ENCODE peak calls at places on chromosome 5, in seven cellular contexts. One of them, this sample, is unnamed.

GRCh38 chr5:134289509-134290113 is 63.7 kb upstream of the PPP2CA start:
- DNase-seq in colonic mucosa: peak
- DNase-seq in activated CD4-positive, alpha-beta T cell treated with anti-CD3 and anti-CD28 coated beads, Interleukin-2, amount 50 U/mL, for 1 hour: peak
- DNase-seq in anterior cingulate cortex: no peak
- DNase-seq in activated T-cell treated with anti-CD3 and anti-CD28 coated beads for 1 hour: peak
- DNase-seq in NCI-H524: peak
- DNase-seq in Caki2: peak
- DNase-seq in this sample: peak

GRCh38 chr5:176658817-176659216 is 11.5 kb downstream of the TSPAN17 start:
- DNase-seq in NCI-H524: no peak
- DNase-seq in Caki2: peak
- DNase-seq in colonic mucosa: peak
- DNase-seq in activated T-cell treated with anti-CD3 and anti-CD28 coated beads for 1 hour: no peak
- DNase-seq in anterior cingulate cortex: no peak
- DNase-seq in activated CD4-positive, alpha-beta T cell treated with anti-CD3 and anti-CD28 coated beads, Interleukin-2, amount 50 U/mL, for 1 hour: no peak
- DNase-seq in this sample: no peak

GRCh38 chr5:149325166-149325735 is 20.0 kb upstream of the GRPEL2 start:
- DNase-seq in activated T-cell treated with anti-CD3 and anti-CD28 coated beads for 1 hour: no peak
- DNase-seq in Caki2: no peak
- DNase-seq in activated CD4-positive, alpha-beta T cell treated with anti-CD3 and anti-CD28 coated beads, Interleukin-2, amount 50 U/mL, for 1 hour: no peak
- DNase-seq in anterior cingulate cortex: no peak
- DNase-seq in colonic mucosa: no peak
- DNase-seq in NCI-H524: no peak
- DNase-seq in this sample: no peak

GRCh38 chr5:126972062-126972895 is 58.1 kb downstream of the MARCHF3 start:
- DNase-seq in activated T-cell treated with anti-CD3 and anti-CD28 coated beads for 1 hour: peak
- DNase-seq in activated CD4-positive, alpha-beta T cell treated with anti-CD3 and anti-CD28 coated beads, Interleukin-2, amount 50 U/mL, for 1 hour: no peak
- DNase-seq in anterior cingulate cortex: no peak
- DNase-seq in colonic mucosa: peak
- DNase-seq in Caki2: no peak
- DNase-seq in NCI-H524: no peak
- DNase-seq in this sample: peak

GRCh38 chr5:96070625-96071246 is 109.1 kb upstream of the ELL2 start:
- DNase-seq in Caki2: no peak
- DNase-seq in activated T-cell treated with anti-CD3 and anti-CD28 coated beads for 1 hour: no peak
- DNase-seq in anterior cingulate cortex: no peak
- DNase-seq in NCI-H524: no peak
- DNase-seq in colonic mucosa: no peak
- DNase-seq in activated CD4-positive, alpha-beta T cell treated with anti-CD3 and anti-CD28 coated beads, Interleukin-2, amount 50 U/mL, for 1 hour: no peak
- DNase-seq in this sample: no peak

GRCh38 chr5:80156156-80156555 is 99.7 kb downstream of the SERINC5 start:
- DNase-seq in colonic mucosa: no peak
- DNase-seq in anterior cingulate cortex: no peak
- DNase-seq in NCI-H524: no peak
- DNase-seq in Caki2: no peak
- DNase-seq in activated T-cell treated with anti-CD3 and anti-CD28 coated beads for 1 hour: no peak
- DNase-seq in activated CD4-positive, alpha-beta T cell treated with anti-CD3 and anti-CD28 coated beads, Interleukin-2, amount 50 U/mL, for 1 hour: no peak
- DNase-seq in this sample: no peak

GRCh38 chr5:178237431-178238312 is 5.1 kb upstream of the PHYKPL start:
- DNase-seq in colonic mucosa: peak
- DNase-seq in activated T-cell treated with anti-CD3 and anti-CD28 coated beads for 1 hour: no peak
- DNase-seq in activated CD4-positive, alpha-beta T cell treated with anti-CD3 and anti-CD28 coated beads, Interleukin-2, amount 50 U/mL, for 1 hour: no peak
- DNase-seq in NCI-H524: no peak
- DNase-seq in anterior cingulate cortex: no peak
- DNase-seq in Caki2: no peak
- DNase-seq in this sample: no peak

GRCh38 chr5:126514159-126515141 is 80.6 kb downstream of the ALDH7A1 start:
- DNase-seq in activated CD4-positive, alpha-beta T cell treated with anti-CD3 and anti-CD28 coated beads, Interleukin-2, amount 50 U/mL, for 1 hour: no peak
- DNase-seq in activated T-cell treated with anti-CD3 and anti-CD28 coated beads for 1 hour: no peak
- DNase-seq in anterior cingulate cortex: no peak
- DNase-seq in colonic mucosa: no peak
- DNase-seq in Caki2: no peak
- DNase-seq in NCI-H524: no peak
- DNase-seq in this sample: no peak

GRCh38 chr5:39427633-39428032 is 2.9 kb upstream of the DAB2 start:
- DNase-seq in activated CD4-positive, alpha-beta T cell treated with anti-CD3 and anti-CD28 coated beads, Interleukin-2, amount 50 U/mL, for 1 hour: no peak
- DNase-seq in anterior cingulate cortex: no peak
- DNase-seq in NCI-H524: no peak
- DNase-seq in Caki2: no peak
- DNase-seq in colonic mucosa: no peak
- DNase-seq in activated T-cell treated with anti-CD3 and anti-CD28 coated beads for 1 hour: no peak
- DNase-seq in this sample: no peak

GRCh38 chr5:32308951-32309350 is 3.8 kb downstream of the MTMR12 start:
- DNase-seq in activated CD4-positive, alpha-beta T cell treated with anti-CD3 and anti-CD28 coated beads, Interleukin-2, amount 50 U/mL, for 1 hour: no peak
- DNase-seq in anterior cingulate cortex: no peak
- DNase-seq in colonic mucosa: no peak
- DNase-seq in activated T-cell treated with anti-CD3 and anti-CD28 coated beads for 1 hour: no peak
- DNase-seq in NCI-H524: no peak
- DNase-seq in Caki2: no peak
- DNase-seq in this sample: no peak

GRCh38 chr5:153031326-153031725 is 459.1 kb upstream of the GRIA1 start:
- DNase-seq in colonic mucosa: no peak
- DNase-seq in Caki2: no peak
- DNase-seq in activated CD4-positive, alpha-beta T cell treated with anti-CD3 and anti-CD28 coated beads, Interleukin-2, amount 50 U/mL, for 1 hour: no peak
- DNase-seq in NCI-H524: no peak
- DNase-seq in anterior cingulate cortex: no peak
- DNase-seq in activated T-cell treated with anti-CD3 and anti-CD28 coated beads for 1 hour: no peak
- DNase-seq in this sample: no peak

GRCh38 chr5:6801236-6801635 is 88.0 kb downstream of the TENT4A start:
- DNase-seq in activated CD4-positive, alpha-beta T cell treated with anti-CD3 and anti-CD28 coated beads, Interleukin-2, amount 50 U/mL, for 1 hour: no peak
- DNase-seq in anterior cingulate cortex: no peak
- DNase-seq in activated T-cell treated with anti-CD3 and anti-CD28 coated beads for 1 hour: no peak
- DNase-seq in Caki2: no peak
- DNase-seq in NCI-H524: no peak
- DNase-seq in colonic mucosa: no peak
- DNase-seq in this sample: no peak

GRCh38 chr5:386432-387341 is 56.3 kb upstream of the EXOC3 start:
- DNase-seq in colonic mucosa: peak
- DNase-seq in activated T-cell treated with anti-CD3 and anti-CD28 coated beads for 1 hour: no peak
- DNase-seq in activated CD4-positive, alpha-beta T cell treated with anti-CD3 and anti-CD28 coated beads, Interleukin-2, amount 50 U/mL, for 1 hour: no peak
- DNase-seq in anterior cingulate cortex: no peak
- DNase-seq in Caki2: no peak
- DNase-seq in NCI-H524: no peak
- DNase-seq in this sample: no peak

GRCh38 chr5:67246108-67246507 is 49.5 kb upstream of the CD180 start:
- DNase-seq in Caki2: peak
- DNase-seq in anterior cingulate cortex: no peak
- DNase-seq in activated CD4-positive, alpha-beta T cell treated with anti-CD3 and anti-CD28 coated beads, Interleukin-2, amount 50 U/mL, for 1 hour: no peak
- DNase-seq in activated T-cell treated with anti-CD3 and anti-CD28 coated beads for 1 hour: no peak
- DNase-seq in NCI-H524: peak
- DNase-seq in colonic mucosa: peak
- DNase-seq in this sample: peak

GRCh38 chr5:148805323-148806290 is 20.8 kb upstream of the ADRB2 start:
- DNase-seq in colonic mucosa: no peak
- DNase-seq in anterior cingulate cortex: no peak
- DNase-seq in NCI-H524: peak
- DNase-seq in activated T-cell treated with anti-CD3 and anti-CD28 coated beads for 1 hour: no peak
- DNase-seq in Caki2: peak
- DNase-seq in activated CD4-positive, alpha-beta T cell treated with anti-CD3 and anti-CD28 coated beads, Interleukin-2, amount 50 U/mL, for 1 hour: no peak
- DNase-seq in this sample: no peak

GRCh38 chr5:166083183-166083959 is 2208.1 kb upstream of the WWC1 start:
- DNase-seq in activated CD4-positive, alpha-beta T cell treated with anti-CD3 and anti-CD28 coated beads, Interleukin-2, amount 50 U/mL, for 1 hour: no peak
- DNase-seq in colonic mucosa: no peak
- DNase-seq in NCI-H524: peak
- DNase-seq in anterior cingulate cortex: no peak
- DNase-seq in activated T-cell treated with anti-CD3 and anti-CD28 coated beads for 1 hour: no peak
- DNase-seq in Caki2: no peak
- DNase-seq in this sample: no peak

GRCh38 chr5:171342362-171343111 is 33.5 kb downstream of the TLX3 start:
- DNase-seq in activated CD4-positive, alpha-beta T cell treated with anti-CD3 and anti-CD28 coated beads, Interleukin-2, amount 50 U/mL, for 1 hour: no peak
- DNase-seq in NCI-H524: peak
- DNase-seq in activated T-cell treated with anti-CD3 and anti-CD28 coated beads for 1 hour: no peak
- DNase-seq in colonic mucosa: peak
- DNase-seq in Caki2: peak
- DNase-seq in anterior cingulate cortex: no peak
- DNase-seq in this sample: peak

GRCh38 chr5:142151436-142152382 is 43.1 kb downstream of the NDFIP1 start:
- DNase-seq in Caki2: peak
- DNase-seq in NCI-H524: peak
- DNase-seq in activated CD4-positive, alpha-beta T cell treated with anti-CD3 and anti-CD28 coated beads, Interleukin-2, amount 50 U/mL, for 1 hour: peak
- DNase-seq in activated T-cell treated with anti-CD3 and anti-CD28 coated beads for 1 hour: peak
- DNase-seq in anterior cingulate cortex: no peak
- DNase-seq in colonic mucosa: peak
- DNase-seq in this sample: peak

GRCh38 chr5:119554597-119554996 is 74.8 kb upstream of the FAM170A start:
- DNase-seq in activated CD4-positive, alpha-beta T cell treated with anti-CD3 and anti-CD28 coated beads, Interleukin-2, amount 50 U/mL, for 1 hour: no peak
- DNase-seq in NCI-H524: no peak
- DNase-seq in anterior cingulate cortex: no peak
- DNase-seq in Caki2: no peak
- DNase-seq in colonic mucosa: no peak
- DNase-seq in activated T-cell treated with anti-CD3 and anti-CD28 coated beads for 1 hour: no peak
- DNase-seq in this sample: no peak

GRCh38 chr5:128228506-128228905 is 144.9 kb downstream of the SLC12A2 start:
- DNase-seq in anterior cingulate cortex: no peak
- DNase-seq in Caki2: peak
- DNase-seq in NCI-H524: no peak
- DNase-seq in activated CD4-positive, alpha-beta T cell treated with anti-CD3 and anti-CD28 coated beads, Interleukin-2, amount 50 U/mL, for 1 hour: no peak
- DNase-seq in colonic mucosa: no peak
- DNase-seq in activated T-cell treated with anti-CD3 and anti-CD28 coated beads for 1 hour: no peak
- DNase-seq in this sample: no peak

GRCh38 chr5:172284275-172284971 is 859 bp upstream of the UBTD2 start:
- DNase-seq in activated CD4-positive, alpha-beta T cell treated with anti-CD3 and anti-CD28 coated beads, Interleukin-2, amount 50 U/mL, for 1 hour: no peak
- DNase-seq in Caki2: no peak
- DNase-seq in activated T-cell treated with anti-CD3 and anti-CD28 coated beads for 1 hour: peak
- DNase-seq in anterior cingulate cortex: peak
- DNase-seq in NCI-H524: peak
- DNase-seq in colonic mucosa: no peak
- DNase-seq in this sample: no peak

GRCh38 chr5:34621280-34622045 is 34.7 kb upstream of the RAI14 start:
- DNase-seq in colonic mucosa: no peak
- DNase-seq in activated T-cell treated with anti-CD3 and anti-CD28 coated beads for 1 hour: no peak
- DNase-seq in Caki2: no peak
- DNase-seq in anterior cingulate cortex: no peak
- DNase-seq in NCI-H524: no peak
- DNase-seq in activated CD4-positive, alpha-beta T cell treated with anti-CD3 and anti-CD28 coated beads, Interleukin-2, amount 50 U/mL, for 1 hour: no peak
- DNase-seq in this sample: no peak

GRCh38 chr5:149636861-149637246 is 55.6 kb downstream of the ARHGEF37 start:
- DNase-seq in activated T-cell treated with anti-CD3 and anti-CD28 coated beads for 1 hour: no peak
- DNase-seq in NCI-H524: peak
- DNase-seq in Caki2: peak
- DNase-seq in colonic mucosa: peak
- DNase-seq in activated CD4-positive, alpha-beta T cell treated with anti-CD3 and anti-CD28 coated beads, Interleukin-2, amount 50 U/mL, for 1 hour: no peak
- DNase-seq in anterior cingulate cortex: no peak
- DNase-seq in this sample: peak

GRCh38 chr5:98816574-98817222 is 43.2 kb downstream of the RGMB start:
- DNase-seq in anterior cingulate cortex: no peak
- DNase-seq in Caki2: no peak
- DNase-seq in colonic mucosa: peak
- DNase-seq in NCI-H524: peak
- DNase-seq in activated CD4-positive, alpha-beta T cell treated with anti-CD3 and anti-CD28 coated beads, Interleukin-2, amount 50 U/mL, for 1 hour: no peak
- DNase-seq in activated T-cell treated with anti-CD3 and anti-CD28 coated beads for 1 hour: no peak
- DNase-seq in this sample: no peak

GRCh38 chr5:55191165-55191564 is 18.2 kb upstream of the CDC20B start:
- DNase-seq in NCI-H524: no peak
- DNase-seq in colonic mucosa: no peak
- DNase-seq in activated T-cell treated with anti-CD3 and anti-CD28 coated beads for 1 hour: no peak
- DNase-seq in anterior cingulate cortex: no peak
- DNase-seq in activated CD4-positive, alpha-beta T cell treated with anti-CD3 and anti-CD28 coated beads, Interleukin-2, amount 50 U/mL, for 1 hour: no peak
- DNase-seq in Caki2: no peak
- DNase-seq in this sample: no peak

GRCh38 chr5:56973473-56973872 is 21.6 kb upstream of the MIER3 start:
- DNase-seq in colonic mucosa: no peak
- DNase-seq in activated CD4-positive, alpha-beta T cell treated with anti-CD3 and anti-CD28 coated beads, Interleukin-2, amount 50 U/mL, for 1 hour: no peak
- DNase-seq in NCI-H524: no peak
- DNase-seq in anterior cingulate cortex: no peak
- DNase-seq in activated T-cell treated with anti-CD3 and anti-CD28 coated beads for 1 hour: no peak
- DNase-seq in Caki2: no peak
- DNase-seq in this sample: no peak

GRCh38 chr5:59543826-59544442 is 349.6 kb downstream of the PDE4D start:
- DNase-seq in colonic mucosa: no peak
- DNase-seq in anterior cingulate cortex: no peak
- DNase-seq in Caki2: peak
- DNase-seq in NCI-H524: no peak
- DNase-seq in activated CD4-positive, alpha-beta T cell treated with anti-CD3 and anti-CD28 coated beads, Interleukin-2, amount 50 U/mL, for 1 hour: no peak
- DNase-seq in activated T-cell treated with anti-CD3 and anti-CD28 coated beads for 1 hour: no peak
- DNase-seq in this sample: no peak

GRCh38 chr5:92962752-92963151 is 618.3 kb downstream of the NR2F1-AS1 start:
- DNase-seq in Caki2: no peak
- DNase-seq in NCI-H524: peak
- DNase-seq in activated CD4-positive, alpha-beta T cell treated with anti-CD3 and anti-CD28 coated beads, Interleukin-2, amount 50 U/mL, for 1 hour: no peak
- DNase-seq in activated T-cell treated with anti-CD3 and anti-CD28 coated beads for 1 hour: no peak
- DNase-seq in anterior cingulate cortex: no peak
- DNase-seq in colonic mucosa: no peak
- DNase-seq in this sample: no peak

GRCh38 chr5:125117556-125117955 is 371.1 kb upstream of the ZNF608 start:
- DNase-seq in activated CD4-positive, alpha-beta T cell treated with anti-CD3 and anti-CD28 coated beads, Interleukin-2, amount 50 U/mL, for 1 hour: no peak
- DNase-seq in colonic mucosa: no peak
- DNase-seq in NCI-H524: peak
- DNase-seq in activated T-cell treated with anti-CD3 and anti-CD28 coated beads for 1 hour: no peak
- DNase-seq in Caki2: no peak
- DNase-seq in anterior cingulate cortex: no peak
- DNase-seq in this sample: no peak

GRCh38 chr5:18394154-18394804 is 760.0 kb downstream of the TAF11L14 start:
- DNase-seq in Caki2: peak
- DNase-seq in anterior cingulate cortex: peak
- DNase-seq in activated CD4-positive, alpha-beta T cell treated with anti-CD3 and anti-CD28 coated beads, Interleukin-2, amount 50 U/mL, for 1 hour: peak
- DNase-seq in colonic mucosa: peak
- DNase-seq in activated T-cell treated with anti-CD3 and anti-CD28 coated beads for 1 hour: peak
- DNase-seq in NCI-H524: peak
- DNase-seq in this sample: no peak

GRCh38 chr5:124639095-124639665 is 107.3 kb downstream of the ZNF608 start:
- DNase-seq in activated T-cell treated with anti-CD3 and anti-CD28 coated beads for 1 hour: no peak
- DNase-seq in Caki2: no peak
- DNase-seq in activated CD4-positive, alpha-beta T cell treated with anti-CD3 and anti-CD28 coated beads, Interleukin-2, amount 50 U/mL, for 1 hour: no peak
- DNase-seq in NCI-H524: no peak
- DNase-seq in colonic mucosa: no peak
- DNase-seq in anterior cingulate cortex: no peak
- DNase-seq in this sample: no peak

GRCh38 chr5:94693043-94693822 is 74.8 kb downstream of the SLF1 start:
- DNase-seq in colonic mucosa: no peak
- DNase-seq in Caki2: no peak
- DNase-seq in activated T-cell treated with anti-CD3 and anti-CD28 coated beads for 1 hour: no peak
- DNase-seq in activated CD4-positive, alpha-beta T cell treated with anti-CD3 and anti-CD28 coated beads, Interleukin-2, amount 50 U/mL, for 1 hour: no peak
- DNase-seq in NCI-H524: peak
- DNase-seq in anterior cingulate cortex: no peak
- DNase-seq in this sample: no peak

GRCh38 chr5:141681695-141682641 is at the start of gene ARAP3:
- DNase-seq in activated T-cell treated with anti-CD3 and anti-CD28 coated beads for 1 hour: peak
- DNase-seq in NCI-H524: peak
- DNase-seq in Caki2: peak
- DNase-seq in activated CD4-positive, alpha-beta T cell treated with anti-CD3 and anti-CD28 coated beads, Interleukin-2, amount 50 U/mL, for 1 hour: peak
- DNase-seq in colonic mucosa: peak
- DNase-seq in anterior cingulate cortex: no peak
- DNase-seq in this sample: peak

GRCh38 chr5:135341696-135342095 is 57.3 kb downstream of the MACROH2A1 start:
- DNase-seq in activated T-cell treated with anti-CD3 and anti-CD28 coated beads for 1 hour: no peak
- DNase-seq in colonic mucosa: no peak
- DNase-seq in NCI-H524: no peak
- DNase-seq in anterior cingulate cortex: no peak
- DNase-seq in activated CD4-positive, alpha-beta T cell treated with anti-CD3 and anti-CD28 coated beads, Interleukin-2, amount 50 U/mL, for 1 hour: no peak
- DNase-seq in Caki2: no peak
- DNase-seq in this sample: no peak

GRCh38 chr5:6829150-6829784 is 116.0 kb downstream of the TENT4A start:
- DNase-seq in activated CD4-positive, alpha-beta T cell treated with anti-CD3 and anti-CD28 coated beads, Interleukin-2, amount 50 U/mL, for 1 hour: no peak
- DNase-seq in colonic mucosa: no peak
- DNase-seq in Caki2: peak
- DNase-seq in activated T-cell treated with anti-CD3 and anti-CD28 coated beads for 1 hour: no peak
- DNase-seq in NCI-H524: no peak
- DNase-seq in anterior cingulate cortex: no peak
- DNase-seq in this sample: no peak

GRCh38 chr5:138632900-138633489 is 57.8 kb upstream of the HSPA9 start:
- DNase-seq in anterior cingulate cortex: peak
- DNase-seq in colonic mucosa: peak
- DNase-seq in Caki2: peak
- DNase-seq in NCI-H524: peak
- DNase-seq in activated T-cell treated with anti-CD3 and anti-CD28 coated beads for 1 hour: no peak
- DNase-seq in activated CD4-positive, alpha-beta T cell treated with anti-CD3 and anti-CD28 coated beads, Interleukin-2, amount 50 U/mL, for 1 hour: no peak
- DNase-seq in this sample: no peak